ENCODE peak calls at places on chromosomes 13 and 19, in seven cellular contexts. P, G, M, W, Q, Z and R are unnamed samples.

GRCh38 chr13:35354305-35354704 is 122.2 kb downstream of the MAB21L1 start:
- DNase-seq in Z (no peak), P (no peak), W (no peak), M (no peak), Q (no peak), G (no peak), R (no peak)

GRCh38 chr19:31499281-31499680 is 150.0 kb upstream of the TSHZ3 start:
- DNase-seq in P (no peak), M (no peak), Q (peak), W (no peak), Z (no peak), G (no peak), R (no peak)

GRCh38 chr13:107838592-107839161 is 376.7 kb downstream of the LIG4 start:
- DNase-seq in P (no peak), Z (no peak), W (no peak), Q (no peak), M (no peak), G (no peak), R (no peak)

GRCh38 chr19:47107201-47107952 is 6.2 kb downstream of the ZC3H4 start:
- DNase-seq in Z (no peak), P (peak), W (no peak), Q (no peak), G (no peak), M (no peak), R (no peak)

GRCh38 chr13:36288794-36289391 is 8.7 kb downstream of the CCDC169 start:
- DNase-seq in G (no peak), Z (no peak), P (no peak), Q (no peak), W (no peak), M (no peak), R (no peak)

GRCh38 chr19:50264483-50265186 is 61.2 kb downstream of the MYH14 start:
- DNase-seq in Q (no peak), W (no peak), Z (no peak), M (no peak), G (no peak), P (no peak), R (peak)

GRCh38 chr13:26518433-26519084 is 38.9 kb upstream of the WASF3 start:
- DNase-seq in G (no peak), M (no peak), Q (no peak), P (no peak), Z (no peak), W (no peak), R (no peak)

GRCh38 chr19:10286803-10287737 is at the start of gene ICAM4:
- DNase-seq in M (peak), Z (no peak), W (peak), P (no peak), G (peak), Q (peak), R (peak)

GRCh38 chr19:1449467-1450442 is at the start of gene APC2:
- DNase-seq in Q (no peak), G (peak), Z (no peak), P (no peak), W (peak), M (peak), R (peak)

GRCh38 chr13:40762849-40763248 is 8.1 kb downstream of the MRPS31 start:
- DNase-seq in P (no peak), Q (no peak), M (no peak), G (no peak), W (no peak), Z (no peak), R (no peak)

GRCh38 chr13:34156841-34157365 is 339.0 kb downstream of the RFC3 start:
- DNase-seq in G (peak), Q (peak), P (peak), M (no peak), W (no peak), Z (peak), R (peak)

GRCh38 chr19:38559428-38560401 is 58.0 kb downstream of the MAP4K1 start:
- DNase-seq in W (no peak), G (no peak), Z (peak), M (no peak), Q (no peak), P (no peak), R (no peak)

GRCh38 chr13:88063741-88064140 is 392.6 kb downstream of the SLITRK5 start:
- DNase-seq in W (no peak), Z (no peak), M (no peak), Q (no peak), G (no peak), P (no peak), R (no peak)

GRCh38 chr19:492091-492531 is 4.2 kb upstream of the MADCAM1 start:
- DNase-seq in Z (no peak), Q (no peak), G (peak), M (peak), W (no peak), P (no peak), R (peak)

GRCh38 chr13:94800423-94800822 is 88.1 kb upstream of the SOX21 start:
- DNase-seq in W (no peak), P (no peak), G (no peak), Q (no peak), M (no peak), Z (no peak), R (no peak)